ENCODE peak calls at places on chromosomes 13 and 19, in nine cellular contexts. D, H, G, K, C, N, S, O and R are unnamed samples.

GRCh38 chr19:40691421-40692211 is 1.2 kb upstream of the NUMBL start:
- DNase-seq in D (no peak), H (no peak), G (no peak), K (no peak), C (no peak), N (peak), S (no peak), O (no peak), R (no peak)

GRCh38 chr13:74129500-74130144 is 4.6 kb downstream of the KLF12 start:
- DNase-seq in D (peak), H (no peak), G (no peak), K (no peak), C (no peak), N (no peak), S (no peak), O (peak), R (no peak)

GRCh38 chr13:28654276-28654675 is 4.7 kb upstream of the POMP start:
- DNase-seq in D (no peak), H (no peak), G (no peak), K (no peak), C (no peak), N (no peak), S (no peak), O (no peak), R (no peak)

GRCh38 chr13:91946498-91947070 is 548.2 kb downstream of the GPC5 start:
- DNase-seq in D (no peak), H (no peak), G (peak), K (no peak), C (no peak), N (peak), S (no peak), O (peak), R (no peak)

GRCh38 chr19:55149078-55150003 is at the start of gene TNNT1:
- DNase-seq in D (no peak), H (no peak), G (no peak), K (no peak), C (no peak), N (peak), S (no peak), O (peak), R (no peak)

GRCh38 chr13:109400192-109400591 is 386.2 kb downstream of the IRS2 start:
- DNase-seq in D (peak), H (no peak), G (no peak), K (no peak), C (no peak), N (no peak), S (no peak), O (no peak), R (no peak)

GRCh38 chr13:46553886-46554855 is 1.2 kb downstream of the LRCH1 start:
- DNase-seq in D (peak), H (peak), G (no peak), K (peak), C (peak), N (peak), S (no peak), O (peak), R (no peak)

GRCh38 chr19:1214862-1215731 is 9.5 kb downstream of the STK11 start:
- DNase-seq in D (peak), H (no peak), G (peak), K (no peak), C (no peak), N (no peak), S (no peak), O (peak), R (no peak)

GRCh38 chr19:40223135-40223822 is 3.2 kb downstream of the CCNP start:
- DNase-seq in D (no peak), H (no peak), G (no peak), K (no peak), C (peak), N (peak), S (no peak), O (peak), R (no peak)

GRCh38 chr19:48481191-48481500 is 12.0 kb downstream of the CYTH2 start:
- DNase-seq in D (no peak), H (no peak), G (no peak), K (no peak), C (no peak), N (no peak), S (peak), O (no peak), R (no peak)

GRCh38 chr19:29596885-29597525 is 9.1 kb upstream of the POP4 start:
- DNase-seq in D (no peak), H (no peak), G (no peak), K (peak), C (no peak), N (no peak), S (peak), O (peak), R (no peak)

GRCh38 chr19:42467437-42467760 is 24.7 kb upstream of the CXCL17 start:
- DNase-seq in D (no peak), H (no peak), G (no peak), K (no peak), C (no peak), N (no peak), S (no peak), O (no peak), R (no peak)

GRCh38 chr19:34135033-34135370 is 37.3 kb upstream of the LSM14A start:
- DNase-seq in D (no peak), H (no peak), G (no peak), K (no peak), C (no peak), N (no peak), S (no peak), O (no peak), R (no peak)

GRCh38 chr19:37251308-37252229 is 33.6 kb downstream of the ZNF383 start:
- DNase-seq in D (peak), H (no peak), G (peak), K (no peak), C (peak), N (peak), S (peak), O (peak), R (peak)

GRCh38 chr19:49932731-49933131 is 3.4 kb upstream of the NUP62 start:
- DNase-seq in D (no peak), H (no peak), G (no peak), K (no peak), C (no peak), N (no peak), S (no peak), O (no peak), R (no peak)